ENCODE peak calls at places on chromosomes 11 and 22, in seven cellular contexts. Z is CD8-positive, alpha-beta T cell; M is aorta; G is A549; Y is mucosa of descending colon; H is astrocyte; Q is BJ. V is an unnamed sample.

GRCh38 chr11:119295178-119295577 is 21.8 kb downstream of the MCAM start:
- DNase-seq in Z (no peak), M (no peak), G (peak), Y (no peak), H (no peak), Q (no peak), V (no peak)

GRCh38 chr11:31641477-31642062 is 132.0 kb downstream of the ELP4 start:
- DNase-seq in Z (no peak), M (no peak), G (peak), Y (no peak), H (peak), Q (no peak), V (no peak)

GRCh38 chr11:119089319-119089718 is 4.6 kb downstream of the HMBS start:
- DNase-seq in Z (no peak), M (no peak), G (no peak), Y (no peak), H (no peak), Q (no peak), V (no peak)

GRCh38 chr22:50014655-50015401 is 2.3 kb upstream of the IL17REL start:
- DNase-seq in Z (no peak), M (no peak), G (no peak), Y (no peak), H (no peak), Q (no peak), V (no peak)

GRCh38 chr22:20569059-20570058 is 61.9 kb downstream of the MED15 start:
- DNase-seq in Z (peak), M (peak), G (peak), Y (peak), H (peak), Q (peak), V (peak)

GRCh38 chr11:72113170-72113808 is 794 bp upstream of the ANAPC15 start:
- DNase-seq in Z (no peak), M (no peak), G (no peak), Y (no peak), H (no peak), Q (peak), V (no peak)

GRCh38 chr11:72583616-72584292 is 90.5 kb downstream of the PDE2A start:
- DNase-seq in Z (no peak), M (peak), G (no peak), Y (no peak), H (no peak), Q (no peak), V (no peak)

GRCh38 chr22:42721045-42721434 is 370 bp upstream of the A4GALT start:
- DNase-seq in Z (no peak), M (no peak), G (no peak), Y (no peak), H (no peak), Q (no peak), V (no peak)

GRCh38 chr22:42313204-42313603 is 42.8 kb upstream of the TCF20 start:
- DNase-seq in Z (no peak), M (no peak), G (no peak), Y (no peak), H (no peak), Q (no peak), V (no peak)

GRCh38 chr11:45410391-45411215 is 124.5 kb upstream of the SYT13 start:
- DNase-seq in Z (no peak), M (no peak), G (no peak), Y (no peak), H (no peak), Q (no peak), V (no peak)

GRCh38 chr11:125091247-125091876 is 20.1 kb downstream of the TMEM218 start:
- DNase-seq in Z (no peak), M (no peak), G (peak), Y (no peak), H (peak), Q (no peak), V (no peak)

GRCh38 chr11:42972741-42973140 is 339.1 kb upstream of the API5 start:
- DNase-seq in Z (no peak), M (no peak), G (no peak), Y (no peak), H (no peak), Q (no peak), V (no peak)

GRCh38 chr11:111923351-111923788 is 4.7 kb downstream of the C11orf52 start:
- DNase-seq in Z (no peak), M (no peak), G (no peak), Y (no peak), H (peak), Q (no peak), V (peak)

GRCh38 chr22:43272301-43272700 is 70.9 kb downstream of the SCUBE1 start:
- DNase-seq in Z (no peak), M (no peak), G (no peak), Y (no peak), H (peak), Q (no peak), V (no peak)

GRCh38 chr11:14021738-14022137 is 59.2 kb downstream of the SPON1 start:
- DNase-seq in Z (no peak), M (no peak), G (no peak), Y (no peak), H (no peak), Q (no peak), V (no peak)

GRCh38 chr11:65165847-65166317 is 4.2 kb upstream of the SPDYC start:
- DNase-seq in Z (no peak), M (no peak), G (no peak), Y (no peak), H (no peak), Q (no peak), V (no peak)

GRCh38 chr11:31254411-31254810 is 115.1 kb downstream of the DCDC1 start:
- DNase-seq in Z (no peak), M (no peak), G (no peak), Y (no peak), H (peak), Q (peak), V (no peak)

GRCh38 chr11:92227954-92228935 is 3.6 kb downstream of the FAT3 start:
- DNase-seq in Z (no peak), M (no peak), G (no peak), Y (no peak), H (peak), Q (no peak), V (peak)

GRCh38 chr11:92225563-92226308 is 1.1 kb downstream of the FAT3 start:
- DNase-seq in Z (no peak), M (peak), G (no peak), Y (peak), H (peak), Q (no peak), V (peak)

GRCh38 chr11:92225206-92225562 is 566 bp downstream of the FAT3 start:
- DNase-seq in Z (no peak), M (peak), G (no peak), Y (no peak), H (no peak), Q (no peak), V (peak)

GRCh38 chr11:92226331-92227232 is 2.0 kb downstream of the FAT3 start:
- DNase-seq in Z (no peak), M (peak), G (no peak), Y (peak), H (peak), Q (no peak), V (peak)

GRCh38 chr11:92227233-92227593 is 2.6 kb downstream of the FAT3 start:
- DNase-seq in Z (no peak), M (no peak), G (no peak), Y (no peak), H (no peak), Q (no peak), V (no peak)
- H3K4me3 ChIP-seq in Z (no peak), M (peak), G (peak), Y (no peak), H (peak), Q (no peak), V (peak)

DNA sequence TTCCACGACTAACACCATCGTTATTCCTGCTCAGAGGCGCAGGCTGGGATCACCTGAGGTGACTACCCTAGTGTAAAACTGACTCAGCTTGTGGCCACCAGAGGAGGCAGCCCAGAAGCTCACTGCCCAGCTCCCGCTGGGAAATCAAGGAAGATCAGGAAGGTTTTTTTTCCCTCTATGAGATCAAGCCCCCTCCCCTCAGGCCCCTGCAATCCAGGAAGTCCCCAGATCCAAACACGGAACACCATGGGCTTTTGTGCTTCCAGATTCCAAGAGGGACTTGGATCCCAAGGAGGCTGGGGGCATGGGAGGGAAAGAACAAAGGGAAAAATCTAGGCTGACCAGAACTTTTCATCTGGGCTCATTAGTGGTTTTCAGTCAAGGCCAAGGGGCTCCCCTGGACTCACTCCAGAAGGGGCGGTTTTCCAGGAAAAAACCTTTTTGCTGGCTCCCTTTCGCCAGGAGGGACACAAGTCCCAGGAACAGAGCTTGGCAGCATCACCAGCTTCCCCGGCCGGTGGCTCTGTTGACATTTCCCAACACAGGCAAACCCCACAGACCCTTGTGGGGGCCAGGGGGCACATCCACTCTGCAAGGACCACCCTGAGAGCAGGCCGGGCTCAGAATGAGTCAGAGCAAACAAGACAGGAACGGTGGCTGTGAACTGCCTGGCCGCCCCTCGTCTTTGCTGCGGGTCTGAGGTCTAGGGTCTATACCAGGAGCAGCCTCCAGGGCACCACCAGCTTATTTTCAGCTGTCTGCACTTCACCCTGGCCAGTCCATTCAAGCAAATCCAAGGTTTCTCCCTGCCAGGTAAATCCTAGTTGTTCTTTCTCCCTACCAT is 36.8 kb downstream of the MYH9 start:
- DNase-seq in Z (peak), M (no peak), G (peak), Y (no peak), H (peak), Q (no peak), V (peak)
- H3K4me3 ChIP-seq in Z (no peak), M (no peak), G (peak), Y (no peak), H (peak), Q (no peak), V (no peak)

GRCh38 chr11:17720796-17721171 is 1.4 kb downstream of the MYOD1 start:
- DNase-seq in Z (no peak), M (no peak), G (no peak), Y (no peak), H (no peak), Q (no peak), V (no peak)
- H3K4me3 ChIP-seq in Z (no peak), M (no peak), G (peak), Y (no peak), H (no peak), Q (no peak), V (no peak)

DNA sequence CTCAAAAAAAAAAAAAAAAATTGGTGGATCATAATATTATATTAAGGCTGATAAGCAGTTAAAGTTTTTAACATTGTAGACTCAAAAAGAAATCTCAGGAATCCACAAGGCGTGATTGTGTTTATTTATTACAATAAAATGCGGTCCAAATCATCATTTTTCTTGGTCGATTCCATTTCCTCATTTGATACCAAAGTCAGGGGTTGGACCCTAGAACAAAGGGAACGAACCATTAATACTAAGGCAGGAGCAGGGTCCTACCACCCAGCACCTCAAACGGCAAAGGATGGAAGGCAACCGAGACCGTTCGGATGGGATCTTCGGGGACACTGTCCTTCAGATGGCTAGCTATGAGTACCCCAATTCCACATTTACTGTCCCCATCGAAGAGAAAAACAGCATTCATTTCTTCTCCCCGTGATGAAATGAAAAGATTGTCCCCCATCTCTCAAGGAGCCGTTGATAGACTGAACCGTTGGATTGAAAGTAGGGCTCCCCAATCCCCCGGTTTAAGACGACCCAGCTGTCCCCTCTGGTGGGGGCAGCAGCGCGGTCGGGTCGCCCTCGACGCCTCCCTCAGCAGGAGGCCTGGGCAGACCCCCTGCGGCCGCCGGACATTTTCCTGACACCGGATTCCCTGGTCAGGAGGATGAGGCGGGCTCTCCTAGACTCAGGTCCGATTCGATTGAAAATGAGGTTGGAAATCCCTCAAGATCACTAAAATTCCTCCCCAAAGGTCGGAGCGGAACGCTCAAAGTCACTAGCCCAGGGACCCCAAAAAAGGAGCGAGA is 607 bp downstream of the DMC1 start:
- DNase-seq in Z (no peak), M (no peak), G (no peak), Y (peak), H (no peak), Q (no peak), V (peak)
- H3K4me3 ChIP-seq in Z (peak), M (no peak), G (peak), Y (no peak), H (peak), Q (peak), V (peak)

GRCh38 chr22:22166941-22167713 is 77.5 kb upstream of the VPREB1 start:
- DNase-seq in Z (no peak), M (no peak), G (no peak), Y (no peak), H (no peak), Q (no peak), V (no peak)
- H3K4me3 ChIP-seq in Z (no peak), M (no peak), G (no peak), Y (no peak), H (no peak), Q (no peak), V (no peak)

GRCh38 chr22:25402160-25402500 is 162.3 kb upstream of the GRK3 start:
- DNase-seq in Z (no peak), M (no peak), G (no peak), Y (no peak), H (no peak), Q (no peak), V (no peak)

GRCh38 chr22:25402501-25403283 is 161.8 kb upstream of the GRK3 start:
- DNase-seq in Z (no peak), M (no peak), G (no peak), Y (no peak), H (peak), Q (no peak), V (peak)

GRCh38 chr22:25404556-25404922 is 159.9 kb upstream of the GRK3 start:
- DNase-seq in Z (no peak), M (no peak), G (no peak), Y (no peak), H (no peak), Q (no peak), V (peak)

GRCh38 chr22:25403752-25404471 is 160.6 kb upstream of the GRK3 start:
- DNase-seq in Z (no peak), M (no peak), G (peak), Y (no peak), H (peak), Q (peak), V (no peak)

DNA sequence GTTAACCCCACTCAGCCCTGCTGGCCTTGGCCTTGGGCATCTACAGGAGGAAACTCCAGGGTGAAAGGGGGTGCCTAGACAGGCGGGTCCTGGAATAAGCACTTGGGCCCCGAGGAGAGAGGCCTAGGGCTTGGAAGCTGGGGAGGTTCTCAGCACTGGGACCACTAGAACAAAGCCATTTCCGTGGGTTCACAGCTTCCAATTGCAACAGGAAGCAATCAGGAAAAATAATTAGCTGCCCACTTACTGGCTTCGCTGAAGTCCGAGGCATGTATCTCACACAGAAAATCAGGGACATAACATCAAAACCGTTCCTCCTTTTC is 161.2 kb upstream of the GRK3 start:
- DNase-seq in Z (no peak), M (no peak), G (no peak), Y (no peak), H (no peak), Q (no peak), V (no peak)
- H3K4me3 ChIP-seq in Z (no peak), M (no peak), G (peak), Y (no peak), H (peak), Q (peak), V (peak)

GRCh38 chr22:48494968-48495750 is 1332.5 kb downstream of the BRD1 start:
- DNase-seq in Z (no peak), M (peak), G (no peak), Y (no peak), H (no peak), Q (no peak), V (no peak)

GRCh38 chr22:48498526-48499331 is 1328.9 kb downstream of the BRD1 start:
- DNase-seq in Z (no peak), M (peak), G (no peak), Y (peak), H (no peak), Q (no peak), V (no peak)

GRCh38 chr22:48495751-48496080 is 1332.0 kb downstream of the BRD1 start:
- DNase-seq in Z (no peak), M (peak), G (no peak), Y (no peak), H (no peak), Q (no peak), V (no peak)

GRCh38 chr22:48496226-48496845 is 1331.3 kb downstream of the BRD1 start:
- DNase-seq in Z (no peak), M (peak), G (no peak), Y (peak), H (no peak), Q (no peak), V (no peak)

DNA sequence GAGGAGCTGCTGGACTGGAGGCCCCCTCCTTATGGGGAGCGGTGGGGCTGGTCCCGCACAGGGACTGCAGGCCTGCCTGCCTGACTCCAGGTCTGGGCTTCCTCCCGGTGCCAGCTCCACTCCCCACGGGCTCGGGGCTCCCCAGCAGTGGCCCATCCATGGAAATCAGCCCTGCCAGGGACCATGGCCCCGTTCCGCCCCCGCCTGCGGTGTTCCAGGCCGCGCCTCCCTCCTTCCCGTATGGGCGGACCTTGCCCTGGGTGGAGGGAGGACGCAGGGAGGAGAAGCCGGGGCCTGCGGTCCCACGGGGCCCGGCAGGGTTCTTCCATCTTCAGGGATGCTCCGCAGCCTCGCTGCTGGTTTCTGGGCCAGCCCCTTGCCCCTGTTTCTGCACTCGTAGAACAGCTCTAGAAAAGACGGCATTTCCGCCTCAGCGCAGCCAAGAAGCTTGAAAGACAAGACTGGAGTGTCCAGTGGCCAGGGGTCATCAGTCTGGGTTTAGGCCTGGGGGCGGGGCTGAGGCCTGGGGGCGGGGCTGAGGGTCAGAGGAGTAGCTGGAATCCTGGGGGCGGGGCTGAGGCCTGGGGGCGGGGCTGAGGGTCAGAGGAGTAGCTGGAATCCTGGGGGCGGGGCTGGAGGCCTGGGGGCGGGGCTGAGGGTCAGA is 1330.6 kb downstream of the BRD1 start:
- DNase-seq in Z (no peak), M (peak), G (no peak), Y (peak), H (no peak), Q (no peak), V (peak)
- H3K4me3 ChIP-seq in Z (no peak), M (no peak), G (no peak), Y (no peak), H (no peak), Q (no peak), V (no peak)

GRCh38 chr22:17234144-17234623 is 14.9 kb upstream of the ADA2 start:
- DNase-seq in Z (no peak), M (peak), G (peak), Y (no peak), H (no peak), Q (no peak), V (no peak)

GRCh38 chr22:17235149-17235655 is 16.0 kb upstream of the ADA2 start:
- DNase-seq in Z (no peak), M (peak), G (no peak), Y (no peak), H (no peak), Q (no peak), V (no peak)

GRCh38 chr22:17239156-17239701 is 20.0 kb upstream of the ADA2 start:
- DNase-seq in Z (no peak), M (peak), G (no peak), Y (no peak), H (no peak), Q (no peak), V (no peak)

GRCh38 chr22:17235861-17236260 is 16.6 kb upstream of the ADA2 start:
- DNase-seq in Z (no peak), M (peak), G (no peak), Y (no peak), H (no peak), Q (no peak), V (no peak)

DNA sequence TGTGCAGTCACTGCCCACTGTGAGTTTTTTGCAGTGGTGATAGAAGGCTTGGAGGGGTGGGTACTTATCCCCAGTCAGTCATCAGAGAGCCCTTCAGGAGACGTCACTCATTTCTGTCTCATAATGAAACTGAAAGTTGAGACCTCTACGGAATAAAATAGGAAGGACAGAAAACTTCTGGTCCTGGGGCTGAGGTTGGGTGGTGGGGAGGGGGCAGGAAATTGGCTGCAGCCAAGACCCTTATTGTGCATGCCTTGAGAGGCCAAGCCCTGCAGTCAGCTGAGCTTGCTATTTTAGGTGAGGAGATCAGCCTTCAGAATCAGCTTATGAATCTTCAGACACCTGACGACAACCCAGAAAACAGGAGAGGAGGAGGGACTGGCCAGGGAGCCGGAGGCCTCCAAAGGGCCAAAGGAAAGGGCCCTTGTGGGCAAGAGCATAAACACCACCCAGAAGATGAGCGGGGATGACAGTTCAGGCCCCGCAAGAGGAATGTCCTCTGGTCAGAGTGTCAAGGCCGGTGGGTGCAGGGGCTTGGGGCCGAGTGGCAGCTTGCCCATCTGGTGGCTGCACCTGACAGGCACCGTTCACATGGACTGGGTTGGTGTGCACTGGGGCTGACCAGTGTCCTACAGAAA is 17.9 kb upstream of the ADA2 start:
- DNase-seq in Z (no peak), M (peak), G (no peak), Y (no peak), H (no peak), Q (no peak), V (no peak)
- H3K4me3 ChIP-seq in Z (peak), M (no peak), G (no peak), Y (no peak), H (no peak), Q (no peak), V (no peak)